ENCODE peak calls at places on chromosomes 3 and 15, in nine cellular contexts. One of them, this sample, is unnamed.

GRCh38 chr15:89904519-89904918 is 8.2 kb downstream of the ARPIN start:
- DNase-seq in tibial nerve: no peak
- DNase-seq in Peyer's patch: peak
- DNase-seq in right lobe of liver: no peak
- DNase-seq in IMR-90: no peak
- DNase-seq in transverse colon: no peak
- DNase-seq in lower leg skin: no peak
- DNase-seq in sigmoid colon: no peak
- DNase-seq in spleen: no peak
- DNase-seq in this sample: no peak

GRCh38 chr3:126827121-126827520 is 123.1 kb downstream of the CHCHD6 start:
- DNase-seq in Peyer's patch: no peak
- DNase-seq in sigmoid colon: no peak
- DNase-seq in tibial nerve: peak
- DNase-seq in transverse colon: no peak
- DNase-seq in spleen: no peak
- DNase-seq in IMR-90: peak
- DNase-seq in right lobe of liver: no peak
- DNase-seq in lower leg skin: no peak
- DNase-seq in this sample: no peak

GRCh38 chr3:111684640-111685039 is 89.5 kb upstream of the ZBED2 start:
- DNase-seq in transverse colon: no peak
- DNase-seq in sigmoid colon: no peak
- DNase-seq in right lobe of liver: no peak
- DNase-seq in IMR-90: no peak
- DNase-seq in Peyer's patch: no peak
- DNase-seq in spleen: no peak
- DNase-seq in tibial nerve: no peak
- DNase-seq in lower leg skin: no peak
- DNase-seq in this sample: no peak

GRCh38 chr3:126348308-126348920 is 8.8 kb downstream of the KLF15 start:
- DNase-seq in Peyer's patch: no peak
- DNase-seq in lower leg skin: peak
- DNase-seq in sigmoid colon: no peak
- DNase-seq in transverse colon: no peak
- DNase-seq in IMR-90: no peak
- DNase-seq in tibial nerve: peak
- DNase-seq in right lobe of liver: no peak
- DNase-seq in spleen: peak
- DNase-seq in this sample: peak

GRCh38 chr3:142447308-142447851 is 457 bp downstream of the XRN1 start:
- DNase-seq in transverse colon: peak
- DNase-seq in sigmoid colon: peak
- DNase-seq in spleen: peak
- DNase-seq in right lobe of liver: peak
- DNase-seq in lower leg skin: peak
- DNase-seq in IMR-90: peak
- DNase-seq in Peyer's patch: peak
- DNase-seq in tibial nerve: peak
- DNase-seq in this sample: peak

GRCh38 chr3:82157952-82158351 is 396.5 kb upstream of the GBE1 start:
- DNase-seq in IMR-90: peak
- DNase-seq in spleen: no peak
- DNase-seq in Peyer's patch: no peak
- DNase-seq in sigmoid colon: no peak
- DNase-seq in transverse colon: no peak
- DNase-seq in right lobe of liver: no peak
- DNase-seq in tibial nerve: no peak
- DNase-seq in lower leg skin: no peak
- DNase-seq in this sample: no peak

GRCh38 chr3:45995370-45996192 is at the start of gene FYCO1:
- DNase-seq in right lobe of liver: peak
- DNase-seq in spleen: peak
- DNase-seq in tibial nerve: peak
- DNase-seq in Peyer's patch: peak
- DNase-seq in transverse colon: peak
- DNase-seq in lower leg skin: peak
- DNase-seq in sigmoid colon: peak
- DNase-seq in IMR-90: peak
- DNase-seq in this sample: peak

GRCh38 chr3:64224826-64225606 is at the start of gene PRICKLE2:
- DNase-seq in IMR-90: peak
- DNase-seq in sigmoid colon: peak
- DNase-seq in transverse colon: peak
- DNase-seq in tibial nerve: peak
- DNase-seq in Peyer's patch: peak
- DNase-seq in lower leg skin: peak
- DNase-seq in right lobe of liver: peak
- DNase-seq in spleen: peak
- DNase-seq in this sample: no peak

GRCh38 chr3:144989756-144990155 is 1018.1 kb downstream of the DIPK2A start:
- DNase-seq in transverse colon: no peak
- DNase-seq in Peyer's patch: no peak
- DNase-seq in tibial nerve: no peak
- DNase-seq in sigmoid colon: no peak
- DNase-seq in IMR-90: peak
- DNase-seq in lower leg skin: no peak
- DNase-seq in spleen: no peak
- DNase-seq in right lobe of liver: no peak
- DNase-seq in this sample: no peak

GRCh38 chr3:172687501-172687900 is 23.4 kb downstream of the NCEH1 start:
- DNase-seq in tibial nerve: no peak
- DNase-seq in spleen: no peak
- DNase-seq in sigmoid colon: no peak
- DNase-seq in right lobe of liver: no peak
- DNase-seq in IMR-90: no peak
- DNase-seq in Peyer's patch: no peak
- DNase-seq in lower leg skin: no peak
- DNase-seq in transverse colon: no peak
- DNase-seq in this sample: no peak

DNA sequence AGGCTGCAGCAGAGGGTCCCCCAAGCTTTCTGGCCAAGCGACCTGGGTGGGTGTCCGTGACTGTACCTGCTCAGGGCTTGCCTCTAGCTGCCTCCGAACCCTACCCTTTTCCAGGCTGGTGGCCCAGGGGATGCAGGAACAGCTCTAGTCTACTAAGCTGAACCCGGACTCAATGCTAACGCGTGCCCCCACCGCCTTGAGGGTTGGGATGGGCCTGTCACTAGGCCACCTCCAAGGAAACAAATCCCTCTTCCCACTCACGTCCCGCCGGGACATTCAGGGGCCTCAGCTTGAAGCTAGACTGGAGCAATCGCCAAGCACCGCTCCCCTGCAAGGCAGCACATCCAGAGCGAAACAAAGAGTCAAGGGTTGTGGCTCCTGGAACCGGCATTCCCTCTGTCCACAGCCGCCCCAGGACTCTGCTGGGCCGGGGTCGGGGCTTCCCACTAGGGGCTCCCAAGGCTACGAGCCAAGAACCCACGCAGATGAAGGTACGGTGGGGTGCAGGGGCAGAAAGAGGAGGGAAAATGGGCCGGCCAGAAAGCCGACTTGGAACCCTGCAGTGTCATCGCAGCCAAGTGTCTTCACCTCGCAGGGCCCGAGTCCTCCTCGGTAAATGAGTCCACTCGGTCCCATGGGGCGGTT is 2.9 kb downstream of the FBXL22 start:
- DNase-seq in tibial nerve: no peak
- DNase-seq in transverse colon: no peak
- DNase-seq in IMR-90: no peak
- DNase-seq in Peyer's patch: peak
- DNase-seq in lower leg skin: peak
- DNase-seq in spleen: no peak
- DNase-seq in right lobe of liver: no peak
- DNase-seq in sigmoid colon: peak
- DNase-seq in this sample: no peak
- TF ChIP-seq POLR2A in tibial nerve: no peak
- TF ChIP-seq POLR2A in transverse colon: no peak
- TF ChIP-seq POLR2A in IMR-90: no peak
- TF ChIP-seq POLR2A in Peyer's patch: no peak
- TF ChIP-seq POLR2A in lower leg skin: no peak
- TF ChIP-seq POLR2A in spleen: no peak
- TF ChIP-seq POLR2A in right lobe of liver: no peak
- TF ChIP-seq POLR2A in sigmoid colon: no peak
- TF ChIP-seq POLR2A in this sample: no peak

DNA sequence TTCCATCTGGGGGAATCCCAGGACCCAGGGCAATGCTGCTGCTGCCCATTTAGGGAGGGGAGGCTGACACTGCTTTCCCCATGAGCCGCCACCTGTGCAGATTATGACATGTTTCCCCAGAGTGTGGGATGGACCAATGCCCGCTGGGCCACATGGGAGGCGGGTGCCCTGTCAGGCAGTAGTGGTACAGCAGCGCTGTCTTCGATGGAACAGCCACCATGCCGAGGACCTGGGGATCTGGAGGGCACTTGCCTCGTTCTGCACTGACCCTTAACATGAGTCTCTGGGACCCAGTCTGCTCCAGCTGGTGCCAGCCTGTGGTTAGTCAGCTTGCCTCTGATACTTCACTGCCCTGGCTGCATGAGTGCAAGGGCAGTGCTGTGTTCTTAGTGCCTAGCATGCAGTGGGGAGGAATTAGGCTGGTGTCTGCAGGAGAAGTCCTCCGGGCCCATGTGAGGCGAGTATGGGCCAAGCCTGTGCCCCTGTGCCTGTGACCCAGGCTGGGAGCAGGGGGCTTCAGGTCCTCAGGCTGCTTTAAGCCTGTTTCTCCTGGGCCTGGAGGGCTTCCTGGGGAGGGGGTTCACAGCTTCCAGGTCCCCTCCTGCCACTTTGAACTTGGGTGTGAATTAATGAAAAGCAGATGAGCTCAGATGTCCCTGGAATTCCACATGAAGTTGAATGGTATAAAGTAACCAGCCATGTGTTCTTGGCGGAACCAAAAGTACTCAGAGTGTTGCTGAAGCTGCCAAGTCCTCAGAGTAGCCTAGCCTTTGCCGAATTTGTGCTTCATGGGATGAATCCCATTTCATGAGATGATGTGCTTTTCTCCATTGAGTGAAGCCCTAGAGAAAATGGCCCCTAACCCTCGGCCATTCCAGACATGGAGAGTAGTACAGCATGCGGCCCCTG is 22.9 kb downstream of the KLF13 start:
- DNase-seq in spleen: peak
- DNase-seq in transverse colon: no peak
- DNase-seq in IMR-90: no peak
- DNase-seq in Peyer's patch: no peak
- DNase-seq in tibial nerve: no peak
- DNase-seq in sigmoid colon: no peak
- DNase-seq in right lobe of liver: no peak
- DNase-seq in lower leg skin: peak
- DNase-seq in this sample: no peak
- TF ChIP-seq POLR2A in spleen: no peak
- TF ChIP-seq POLR2A in transverse colon: no peak
- TF ChIP-seq POLR2A in IMR-90: no peak
- TF ChIP-seq POLR2A in Peyer's patch: no peak
- TF ChIP-seq POLR2A in tibial nerve: no peak
- TF ChIP-seq POLR2A in sigmoid colon: no peak
- TF ChIP-seq POLR2A in right lobe of liver: no peak
- TF ChIP-seq POLR2A in lower leg skin: no peak
- TF ChIP-seq POLR2A in this sample: no peak

GRCh38 chr3:128878556-128879124 is 780 bp upstream of the ACAD9 start:
- DNase-seq in sigmoid colon: peak
- DNase-seq in IMR-90: peak
- DNase-seq in right lobe of liver: no peak
- DNase-seq in Peyer's patch: peak
- DNase-seq in lower leg skin: no peak
- DNase-seq in spleen: peak
- DNase-seq in transverse colon: peak
- DNase-seq in tibial nerve: peak
- DNase-seq in this sample: peak

GRCh38 chr3:128879991-128880390 is 571 bp downstream of the ACAD9 start:
- DNase-seq in tibial nerve: no peak
- DNase-seq in IMR-90: no peak
- DNase-seq in Peyer's patch: no peak
- DNase-seq in transverse colon: no peak
- DNase-seq in spleen: peak
- DNase-seq in right lobe of liver: no peak
- DNase-seq in sigmoid colon: no peak
- DNase-seq in lower leg skin: no peak
- DNase-seq in this sample: peak

GRCh38 chr3:128881576-128881975 is 2.2 kb downstream of the ACAD9 start:
- DNase-seq in tibial nerve: no peak
- DNase-seq in Peyer's patch: no peak
- DNase-seq in transverse colon: no peak
- DNase-seq in right lobe of liver: no peak
- DNase-seq in spleen: peak
- DNase-seq in sigmoid colon: no peak
- DNase-seq in IMR-90: no peak
- DNase-seq in lower leg skin: no peak
- DNase-seq in this sample: no peak

GRCh38 chr3:128878011-128878457 is 1.4 kb upstream of the ACAD9 start:
- DNase-seq in lower leg skin: no peak
- DNase-seq in spleen: peak
- DNase-seq in tibial nerve: no peak
- DNase-seq in Peyer's patch: no peak
- DNase-seq in transverse colon: no peak
- DNase-seq in right lobe of liver: no peak
- DNase-seq in IMR-90: no peak
- DNase-seq in sigmoid colon: peak
- DNase-seq in this sample: no peak

DNA sequence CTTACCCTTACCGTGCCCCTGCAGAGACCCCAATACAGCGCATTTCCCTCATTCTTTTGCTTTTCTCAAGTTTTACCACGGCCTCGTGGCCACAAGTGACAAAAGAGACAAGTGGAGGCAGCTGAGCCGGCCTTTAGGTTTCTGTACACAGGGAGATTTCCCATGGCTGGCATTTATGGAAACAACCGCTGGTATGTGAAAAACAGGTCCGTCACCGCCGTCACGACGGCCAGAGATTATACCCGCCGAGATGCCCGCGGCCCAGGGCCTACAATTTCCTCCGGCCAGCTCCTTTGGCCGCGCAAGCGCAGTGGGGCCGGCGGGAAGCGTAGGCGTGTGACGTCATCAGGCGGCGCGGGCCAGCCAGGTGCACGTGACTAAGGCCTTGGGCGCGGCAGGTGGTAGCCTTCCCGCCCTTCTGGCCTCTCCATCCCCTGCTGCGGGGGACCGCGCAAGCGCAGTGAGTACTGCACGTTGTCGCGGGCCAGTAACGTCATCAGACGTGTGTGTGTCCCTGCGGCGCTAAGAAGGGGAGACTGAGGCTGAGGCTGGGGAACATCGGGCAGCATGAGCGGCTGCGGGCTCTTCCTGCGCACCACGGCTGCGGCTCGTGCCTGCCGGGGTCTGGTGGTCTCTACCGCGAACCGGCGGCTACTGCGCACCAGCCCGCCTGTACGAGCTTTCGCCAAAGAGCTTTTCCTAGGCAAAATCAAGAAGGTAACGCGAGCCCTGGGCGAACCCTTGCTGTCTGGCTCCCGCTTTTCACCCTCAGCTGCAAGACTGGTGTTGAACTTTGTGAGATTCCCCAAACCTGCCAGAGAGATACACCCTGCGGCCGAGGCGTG is at the start of gene ACAD9:
- DNase-seq in sigmoid colon: peak
- DNase-seq in Peyer's patch: peak
- DNase-seq in IMR-90: peak
- DNase-seq in lower leg skin: peak
- DNase-seq in right lobe of liver: peak
- DNase-seq in tibial nerve: peak
- DNase-seq in spleen: peak
- DNase-seq in transverse colon: peak
- DNase-seq in this sample: peak
- TF ChIP-seq POLR2A in sigmoid colon: peak
- TF ChIP-seq POLR2A in Peyer's patch: peak
- TF ChIP-seq POLR2A in IMR-90: peak
- TF ChIP-seq POLR2A in lower leg skin: peak
- TF ChIP-seq POLR2A in right lobe of liver: peak
- TF ChIP-seq POLR2A in tibial nerve: peak
- TF ChIP-seq POLR2A in spleen: peak
- TF ChIP-seq POLR2A in transverse colon: peak
- TF ChIP-seq POLR2A in this sample: peak

GRCh38 chr3:152244156-152244888 is 24.4 kb upstream of the MBNL1 start:
- DNase-seq in spleen: no peak
- DNase-seq in transverse colon: no peak
- DNase-seq in IMR-90: no peak
- DNase-seq in right lobe of liver: no peak
- DNase-seq in sigmoid colon: no peak
- DNase-seq in lower leg skin: no peak
- DNase-seq in Peyer's patch: no peak
- DNase-seq in tibial nerve: no peak
- DNase-seq in this sample: peak
- TF ChIP-seq POLR2A in spleen: no peak
- TF ChIP-seq POLR2A in transverse colon: peak
- TF ChIP-seq POLR2A in IMR-90: no peak
- TF ChIP-seq POLR2A in right lobe of liver: no peak
- TF ChIP-seq POLR2A in sigmoid colon: no peak
- TF ChIP-seq POLR2A in lower leg skin: no peak
- TF ChIP-seq POLR2A in Peyer's patch: no peak
- TF ChIP-seq POLR2A in tibial nerve: no peak
- TF ChIP-seq POLR2A in this sample: peak